ENCODE peak calls at places on chromosomes 13 and 19, in seven cellular contexts. T is sigmoid colon, A is A549, P is body of pancreas, M is K562, C is ovary, D is uterus. B is an unnamed sample.

GRCh38 chr19:38952395-38953165 is 21.8 kb downstream of the MRPS12 start:
- DNase-seq in D (no peak), A (peak; percentile 81), P (peak; percentile 47), T (no peak), M (no peak), C (no peak), B (peak; percentile 53)

GRCh38 chr19:40284501-40285352 is at the start of gene AKT2:
- DNase-seq in D (peak; percentile 64), T (peak; percentile 85), M (peak; percentile 95), C (peak; percentile 88), A (peak; percentile 85), P (peak; percentile 12), B (peak; percentile 89)

GRCh38 chr13:44757671-44758070 is 181.5 kb upstream of the TSC22D1 start:
- DNase-seq in M (no peak), T (no peak), D (no peak), C (no peak), P (no peak), A (no peak), B (no peak)

GRCh38 chr19:46218160-46218559 is 11.4 kb upstream of the IGFL1 start:
- DNase-seq in C (no peak), A (no peak), P (no peak), M (peak; percentile 31), D (no peak), T (no peak), B (peak; percentile 37)

GRCh38 chr13:77500094-77500493 is 35.4 kb upstream of the SCEL start:
- DNase-seq in C (no peak), P (no peak), D (no peak), A (no peak), T (no peak), M (no peak), B (no peak)

GRCh38 chr13:67803118-67803517 is 573.0 kb upstream of the PCDH9 start:
- DNase-seq in P (no peak), A (no peak), C (no peak), M (no peak), T (no peak), D (no peak), B (no peak)

GRCh38 chr13:65597839-65598818 is 1632.0 kb downstream of the PCDH9 start:
- DNase-seq in D (no peak), A (no peak), T (no peak), P (no peak), M (no peak), C (no peak), B (no peak)

GRCh38 chr19:42207767-42208259 is 9.7 kb downstream of the DEDD2 start:
- DNase-seq in A (peak; percentile 86), D (no peak), M (peak; percentile 47), P (peak; percentile 42), T (no peak), C (no peak), B (no peak)

GRCh38 chr13:61170791-61171330 is 244.8 kb downstream of the PCDH20 start:
- DNase-seq in T (no peak), C (no peak), P (no peak), M (no peak), D (no peak), A (no peak), B (no peak)

GRCh38 chr13:28533441-28534166 is 38.7 kb upstream of the FLT1 start:
- DNase-seq in P (no peak), D (no peak), T (no peak), C (no peak), M (no peak), A (no peak), B (no peak)

GRCh38 chr19:17078920-17079709 is 3.5 kb downstream of the MYO9B start:
- DNase-seq in C (no peak), A (no peak), P (peak; percentile 30), D (no peak), T (no peak), M (no peak), B (no peak)

GRCh38 chr13:43792456-43792855 is 5.7 kb upstream of the ENOX1 start:
- DNase-seq in M (no peak), D (no peak), T (no peak), P (no peak), A (no peak), C (no peak), B (no peak)

GRCh38 chr13:101452519-101453485 is at the start of gene ITGBL1:
- DNase-seq in T (no peak), A (no peak), M (no peak), D (no peak), P (no peak), C (no peak), B (no peak)

GRCh38 chr19:30254214-30254613 is 118.0 kb upstream of the ZNF536 start:
- DNase-seq in D (no peak), A (no peak), C (no peak), M (no peak), P (no peak), T (no peak), B (no peak)

GRCh38 chr19:5967994-5968430 is 9.9 kb downstream of the RANBP3 start:
- DNase-seq in D (peak; percentile 64), T (peak; percentile 85), M (peak; percentile 68), C (peak; percentile 67), P (peak; percentile 74), A (peak; percentile 74), B (peak; percentile 80)

GRCh38 chr13:45817833-45818232 is 33.7 kb downstream of the SIAH3 start:
- DNase-seq in D (no peak), C (no peak), A (no peak), P (no peak), T (no peak), M (no peak), B (no peak)

GRCh38 chr19:42281175-42282035 is 12.4 kb downstream of the CIC start:
- DNase-seq in P (peak; percentile 54), A (peak; percentile 66), T (peak; percentile 85), C (peak; percentile 79), M (peak; percentile 37), D (peak; percentile 75), B (peak; percentile 80)

DNA sequence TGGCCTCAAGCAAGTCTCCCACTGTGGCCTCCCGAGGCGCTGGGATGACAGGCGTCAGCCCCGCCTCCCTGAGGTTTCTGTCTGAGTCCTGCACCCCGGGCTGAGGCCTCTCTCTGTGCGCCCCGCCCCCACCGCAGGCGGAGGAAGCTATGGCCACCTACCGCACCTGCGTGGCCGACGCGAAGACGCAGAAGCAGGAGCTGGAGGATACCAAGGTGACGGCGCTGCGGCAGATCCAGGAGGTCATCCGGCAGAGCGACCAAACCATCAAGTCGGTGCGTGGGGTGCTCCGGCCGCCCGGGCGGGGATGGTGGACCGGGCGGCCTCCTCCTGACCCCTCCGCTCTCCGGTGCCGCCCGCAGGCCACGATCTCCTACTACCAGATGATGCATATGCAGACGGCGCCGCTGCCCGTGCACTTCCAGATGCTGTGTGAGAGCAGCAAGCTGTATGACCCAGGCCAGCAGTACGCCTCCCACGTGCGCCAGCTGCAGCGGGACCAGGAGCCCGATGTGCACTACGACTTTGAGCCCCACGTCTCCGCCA is 12.7 kb downstream of the ARHGAP45 start:
- DNase-seq in M (no peak), P (no peak), T (no peak), C (no peak), D (no peak), A (no peak), B (no peak)
- TF ChIP-seq POLR2A in M (no peak), P (no peak), T (no peak), C (no peak), D (no peak), A (no peak), B (no peak)

DNA sequence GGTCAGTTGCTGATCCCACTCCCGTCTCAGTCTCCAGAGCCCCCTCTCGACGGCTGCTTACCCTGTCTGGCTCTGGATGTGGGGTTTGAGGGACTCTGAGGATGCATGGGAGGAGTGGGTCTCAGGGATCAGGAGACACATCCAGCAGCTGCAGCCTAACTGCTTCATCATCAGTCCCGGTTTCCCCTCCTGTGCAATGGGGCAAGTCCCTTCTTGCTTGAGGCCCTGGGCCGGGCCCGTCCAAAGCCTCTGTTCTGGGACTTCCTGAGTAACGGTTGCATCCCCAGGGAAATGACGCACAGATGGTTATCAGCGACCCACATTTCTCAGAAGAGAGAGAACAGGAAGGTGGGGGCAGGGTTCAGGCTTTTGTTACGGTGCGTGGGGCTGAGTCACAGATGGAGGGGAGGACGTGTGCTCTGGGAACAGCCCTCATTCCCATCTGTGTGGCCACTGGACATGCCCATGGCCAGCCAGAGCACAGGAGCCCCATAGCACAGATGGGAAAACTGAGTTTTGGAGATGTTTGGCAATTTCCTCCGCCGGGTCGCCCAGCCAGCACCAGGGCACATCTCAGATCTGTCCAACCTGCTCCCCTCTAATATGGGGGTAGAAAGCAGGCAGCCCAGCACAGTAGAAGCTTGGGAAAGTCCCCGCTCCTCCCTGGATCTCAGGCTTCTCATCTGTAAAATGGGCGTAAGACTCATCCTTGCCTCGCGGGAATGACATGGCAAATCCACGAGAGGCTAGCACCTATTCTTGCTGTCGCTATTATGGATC is 19.3 kb downstream of the GNA15 start:
- DNase-seq in M (peak; percentile 93), C (no peak), T (peak; percentile 77), P (peak; percentile 83), A (peak; percentile 75), D (peak; percentile 87), B (peak; percentile 41)
- TF ChIP-seq POLR2A in M (peak; percentile 83), C (no peak), T (no peak), P (no peak), A (peak; percentile 23), D (no peak), B (peak; percentile 78)

DNA sequence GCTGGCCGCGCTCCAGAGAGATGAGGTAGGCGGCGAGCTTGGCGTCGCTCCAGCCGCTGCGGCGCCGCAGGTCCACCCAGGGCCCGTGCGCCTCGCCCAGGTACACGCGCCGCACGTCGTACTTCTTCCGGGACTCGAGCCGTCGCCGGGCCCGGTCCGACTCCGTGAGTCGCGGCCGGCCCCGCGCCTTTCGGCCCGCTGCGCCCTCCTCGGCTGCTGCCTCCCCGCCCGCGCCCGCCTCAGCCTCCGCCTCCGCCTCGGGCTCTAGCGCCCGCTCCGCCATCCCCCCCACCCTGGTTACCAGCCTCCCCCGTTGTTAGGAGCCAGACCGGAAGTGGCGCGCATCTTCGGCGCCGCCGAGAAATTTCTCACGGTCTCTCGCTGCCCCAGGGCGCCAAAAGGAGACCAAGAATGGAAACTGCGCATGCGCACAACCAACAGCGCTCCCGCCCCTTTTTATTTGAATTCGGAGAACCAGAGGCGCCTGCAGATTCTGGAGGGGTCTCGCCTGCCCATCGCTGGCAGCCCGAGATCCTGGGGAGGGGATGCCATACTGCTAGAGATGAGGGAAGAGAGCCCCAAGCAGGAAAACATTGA is at the start of gene ZNF653:
- DNase-seq in C (peak; percentile 95), P (peak; percentile 93), A (peak; percentile 95), M (peak; percentile 94), T (peak; percentile 97), D (peak; percentile 94), B (peak; percentile 97)
- TF ChIP-seq POLR2A in C (peak; percentile 25), P (peak; percentile 55), A (peak; percentile 28), M (peak; percentile 72), T (peak; percentile 24), D (peak; percentile 23), B (peak; percentile 64)

DNA sequence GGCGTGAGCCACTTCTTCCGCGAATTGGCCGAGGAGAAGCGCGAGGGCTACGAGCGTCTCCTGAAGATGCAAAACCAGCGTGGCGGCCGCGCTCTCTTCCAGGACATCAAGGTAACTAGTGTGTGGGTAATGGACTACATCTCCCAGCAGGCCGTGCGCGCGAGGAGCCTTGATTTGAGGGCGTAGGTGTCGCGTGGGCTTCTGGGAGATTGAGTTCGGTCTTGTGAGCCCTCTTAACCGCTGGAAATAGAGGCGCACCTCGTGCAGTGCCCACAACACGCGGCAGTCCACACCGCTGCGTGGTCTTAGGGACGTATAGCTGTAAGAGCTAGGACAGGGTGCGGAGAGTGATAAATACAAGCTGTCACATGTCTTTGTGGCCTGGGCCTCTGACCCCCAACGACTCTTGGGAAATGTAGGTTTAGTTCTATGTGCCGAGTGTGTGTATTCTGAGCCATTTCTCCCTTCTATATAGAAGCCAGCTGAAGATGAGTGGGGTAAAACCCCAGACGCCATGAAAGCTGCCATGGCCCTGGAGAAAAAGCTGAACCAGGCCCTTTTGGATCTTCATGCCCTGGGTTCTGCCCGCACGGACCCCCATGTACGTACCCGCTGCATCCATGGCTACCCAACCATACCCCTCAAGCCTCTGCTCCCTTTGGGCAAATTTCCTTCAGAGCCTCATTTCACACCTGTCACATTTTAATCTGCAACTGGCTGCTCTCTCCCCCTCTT is 864 bp downstream of the FTL start:
- DNase-seq in P (peak; percentile 90), T (peak; percentile 94), D (peak; percentile 91), A (peak; percentile 49), M (peak; percentile 52), C (peak; percentile 87), B (peak; percentile 91)
- TF ChIP-seq POLR2A in P (no peak), T (no peak), D (no peak), A (no peak), M (no peak), C (no peak), B (no peak)

B was measured in erythroblast.